ENCODE peak calls at places on chromosomes 1 and 21, in eight cellular contexts. Q, D, A, Y, B, U, Z and C are unnamed samples.

GRCh38 chr1:218772575-218772974 is 401.1 kb upstream of the LYPLAL1 start:
- DNase-seq in Q (no peak), D (no peak), A (peak; percentile 8), Y (no peak), B (no peak), U (no peak), Z (no peak), C (no peak)

GRCh38 chr1:1109743-1110142 is 6.1 kb downstream of the C1orf159 start:
- DNase-seq in Q (peak; percentile 36), D (peak; percentile 89), A (no peak), Y (no peak), B (peak; percentile 38), U (no peak), Z (no peak), C (no peak)

GRCh38 chr1:230139741-230140140 is 72.7 kb downstream of the GALNT2 start:
- DNase-seq in Q (no peak), D (peak; percentile 45), A (no peak), Y (no peak), B (no peak), U (no peak), Z (no peak), C (no peak)

GRCh38 chr1:31931241-31932225 is 6.6 kb downstream of the PTP4A2 start:
- DNase-seq in Q (peak; percentile 86), D (no peak), A (no peak), Y (no peak), B (no peak), U (no peak), Z (no peak), C (no peak)

GRCh38 chr1:85692730-85693314 is 15.4 kb downstream of the ZNHIT6 start:
- DNase-seq in Q (peak; percentile 60), D (no peak), A (peak; percentile 33), Y (no peak), B (no peak), U (no peak), Z (no peak), C (no peak)

GRCh38 chr1:26315874-26316850 is 1.6 kb upstream of the CD52 start:
- DNase-seq in Q (no peak), D (no peak), A (no peak), Y (no peak), B (no peak), U (no peak), Z (no peak), C (no peak)

GRCh38 chr1:159015440-159015909 is 5.8 kb downstream of the IFI16 start:
- DNase-seq in Q (peak; percentile 94), D (peak; percentile 64), A (peak; percentile 74), Y (no peak), B (peak; percentile 64), U (no peak), Z (no peak), C (peak; percentile 75)

GRCh38 chr1:77238463-77238862 is 19.2 kb upstream of the PIGK start:
- DNase-seq in Q (no peak), D (no peak), A (no peak), Y (no peak), B (no peak), U (no peak), Z (no peak), C (no peak)

DNA sequence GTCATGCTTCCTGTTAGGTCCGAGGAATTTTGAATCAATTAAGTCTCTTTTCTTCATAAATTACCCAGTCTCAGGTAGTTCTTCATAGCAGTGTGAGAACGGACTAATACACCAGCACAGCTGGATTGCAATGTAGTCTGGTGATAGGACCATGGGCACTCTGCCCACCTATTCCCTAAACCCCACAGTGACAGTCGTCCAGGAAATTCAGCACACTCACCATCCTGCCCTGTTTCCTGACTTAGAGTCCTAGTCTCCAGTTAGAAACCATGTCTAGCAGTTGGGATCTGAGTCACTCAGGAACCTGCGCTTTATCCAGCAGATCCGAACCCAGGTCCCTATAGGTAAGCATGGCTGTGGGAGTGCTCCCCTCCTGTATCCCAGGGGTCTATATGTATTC is 149.3 kb upstream of the TNR start:
- DNase-seq in Q (peak; percentile 10), D (no peak), A (no peak), Y (no peak), B (no peak), U (no peak), Z (no peak), C (no peak)
- TF ChIP-seq CTCF in Q (no peak), D (no peak), A (no peak), Y (no peak), B (no peak), U (no peak), Z (no peak), C (no peak)

GRCh38 chr1:19645544-19646252 is 1.6 kb downstream of the NBL1 start:
- DNase-seq in Q (peak; percentile 34), D (peak; percentile 48), A (no peak), Y (no peak), B (peak; percentile 62), U (no peak), Z (peak; percentile 73), C (no peak)
- H3K27ac ChIP-seq in Q (no peak overlapping the region), D (peak overlapping the region; percentile 86), A (no peak overlapping the region), Y (peak overlapping the region; percentile 95), B (peak overlapping the region; percentile 84), U (peak overlapping the region; percentile 91), Z (peak overlapping the region; percentile 98), C (peak overlapping the region; percentile 92)

GRCh38 chr1:7070389-7071029 is 285.3 kb downstream of the CAMTA1 start:
- DNase-seq in Q (peak; percentile 69), D (peak; percentile 59), A (peak; percentile 27), Y (peak; percentile 82), B (no peak), U (peak; percentile 42), Z (peak; percentile 68), C (peak; percentile 68)

GRCh38 chr1:7063981-7064380 is 278.7 kb downstream of the CAMTA1 start:
- DNase-seq in Q (no peak), D (no peak), A (no peak), Y (no peak), B (no peak), U (no peak), Z (no peak), C (no peak)

GRCh38 chr1:7068552-7068951 is 283.3 kb downstream of the CAMTA1 start:
- DNase-seq in Q (no peak), D (no peak), A (no peak), Y (no peak), B (no peak), U (no peak), Z (no peak), C (no peak)

DNA sequence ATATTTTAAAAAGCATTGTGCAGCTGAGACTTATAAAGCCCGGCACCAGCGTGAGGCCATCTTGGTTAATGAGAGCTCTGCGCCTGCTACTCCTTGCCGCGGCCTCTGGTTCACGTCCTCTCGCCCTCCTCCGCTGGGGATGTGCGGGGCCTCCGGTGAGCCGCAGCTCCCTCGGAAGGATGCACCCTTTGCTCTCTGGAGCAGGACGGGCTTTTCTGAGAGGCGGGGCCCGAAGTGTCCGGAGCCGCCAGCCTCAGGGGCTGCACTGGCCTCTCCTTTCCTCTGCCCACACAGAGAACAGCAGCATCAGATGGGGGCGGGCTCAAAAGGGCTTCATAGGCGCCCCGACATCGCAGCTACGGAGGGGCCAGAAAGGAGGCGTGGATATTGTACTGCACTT is 284.6 kb downstream of the CAMTA1 start:
- DNase-seq in Q (peak; percentile 1), D (no peak), A (no peak), Y (no peak), B (no peak), U (no peak), Z (peak; percentile 21), C (no peak)
- H3K4me3 ChIP-seq in Q (peak overlapping the region; percentile 20), D (peak overlapping the region; percentile 4), A (peak overlapping the region; percentile 48), Y (peak overlapping the region; percentile 40), B (peak overlapping the region; percentile 35), U (no peak overlapping the region), Z (peak overlapping the region; percentile 9), C (peak overlapping the region; percentile 18)

GRCh38 chr1:2557146-2558029 is 1.2 kb downstream of the TNFRSF14 start:
- DNase-seq in Q (no peak), D (peak; percentile 84), A (no peak), Y (no peak), B (no peak), U (no peak), Z (no peak), C (no peak)
- TF ChIP-seq CTCF in Q (no peak), D (no peak), A (no peak), Y (peak; percentile 8), B (no peak), U (no peak), Z (no peak), C (no peak)

GRCh38 chr1:65688215-65688566 is 104.5 kb upstream of the PDE4B start:
- DNase-seq in Q (no peak), D (no peak), A (no peak), Y (no peak), B (no peak), U (no peak), Z (no peak), C (no peak)

GRCh38 chr1:65691962-65692361 is 100.7 kb upstream of the PDE4B start:
- DNase-seq in Q (no peak), D (no peak), A (no peak), Y (no peak), B (no peak), U (no peak), Z (no peak), C (no peak)

GRCh38 chr1:65687435-65688214 is 105.1 kb upstream of the PDE4B start:
- DNase-seq in Q (peak; percentile 87), D (peak; percentile 92), A (peak; percentile 36), Y (peak; percentile 90), B (peak; percentile 85), U (peak; percentile 81), Z (peak; percentile 75), C (peak; percentile 91)

GRCh38 chr1:65691152-65691900 is 101.4 kb upstream of the PDE4B start:
- DNase-seq in Q (peak; percentile 81), D (no peak), A (no peak), Y (no peak), B (no peak), U (peak; percentile 14), Z (no peak), C (no peak)

DNA sequence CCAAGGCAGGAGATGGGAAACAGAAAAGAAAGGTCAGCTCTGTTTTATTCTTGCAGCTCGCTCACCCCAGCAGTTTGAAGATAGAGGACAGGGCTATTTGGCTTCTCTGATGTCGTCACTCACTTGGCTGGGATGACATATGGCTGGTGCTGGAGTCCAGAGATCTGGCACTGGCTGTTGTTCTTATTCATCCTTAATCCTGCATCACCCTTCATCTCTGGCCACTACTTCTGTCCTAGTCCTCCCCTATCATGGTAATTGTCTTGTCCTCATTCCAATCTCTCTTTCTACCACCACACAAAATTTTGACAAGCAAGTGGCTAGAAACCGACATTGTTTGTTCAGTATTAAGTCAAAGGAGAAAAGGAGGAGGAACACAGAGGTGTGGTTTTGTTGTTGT is 103.8 kb upstream of the PDE4B start:
- DNase-seq in Q (no peak), D (no peak), A (no peak), Y (no peak), B (no peak), U (no peak), Z (no peak), C (no peak)
- H3K27ac ChIP-seq in Q (no peak overlapping the region), D (no peak overlapping the region), A (no peak overlapping the region), Y (no peak overlapping the region), B (no peak overlapping the region), U (no peak overlapping the region), Z (no peak overlapping the region), C (no peak overlapping the region)

GRCh38 chr21:39281207-39281606 is 32.2 kb downstream of the BRWD1 start:
- DNase-seq in Q (no peak), D (no peak), A (no peak), Y (no peak), B (no peak), U (no peak), Z (no peak), C (no peak)
- H3K4me3 ChIP-seq in Q (no peak overlapping the region), D (no peak overlapping the region), A (no peak overlapping the region), Y (no peak overlapping the region), B (no peak overlapping the region), U (no peak overlapping the region), Z (no peak overlapping the region), C (no peak overlapping the region)

GRCh38 chr1:205918955-205919746 is 24.1 kb downstream of the SLC26A9 start:
- DNase-seq in Q (peak; percentile 85), D (peak; percentile 75), A (peak; percentile 60), Y (peak; percentile 84), B (no peak), U (peak; percentile 71), Z (peak; percentile 59), C (peak; percentile 91)
- TF ChIP-seq CTCF in Q (peak; percentile 86), D (peak; percentile 89), A (peak; percentile 93), Y (peak; percentile 90), B (peak; percentile 95), U (peak; percentile 91), Z (peak; percentile 58), C (peak; percentile 97)